ENCODE peak calls at places on chromosome 17, in six cellular contexts. One of them, this sample, is unnamed.
A peak's percentile ranks its signal among the peaks of the same experiment; 100 is the strongest.

GRCh38 chr17:64007838-64008282 is 9.7 kb downstream of the PRR29 start:
- DNase-seq in M059J: no peak
- DNase-seq in coronary artery: peak; percentile 75
- DNase-seq in ACHN: no peak
- DNase-seq in stimulated activated CD8-positive, alpha-beta memory T cell treated with anti-CD3 and anti-CD28 coated beads, Interleukin-2, amount 100 ng/mL, for 48 hours: no peak
- DNase-seq in SK-N-SH: no peak
- DNase-seq in this sample: no peak

GRCh38 chr17:69423450-69423849 is 9.0 kb downstream of the MAP2K6 start:
- DNase-seq in M059J: no peak
- DNase-seq in coronary artery: no peak
- DNase-seq in ACHN: no peak
- DNase-seq in stimulated activated CD8-positive, alpha-beta memory T cell treated with anti-CD3 and anti-CD28 coated beads, Interleukin-2, amount 100 ng/mL, for 48 hours: no peak
- DNase-seq in SK-N-SH: no peak
- DNase-seq in this sample: no peak

GRCh38 chr17:81020767-81021497 is 14.0 kb upstream of the BAIAP2 start:
- DNase-seq in M059J: peak; percentile 75
- DNase-seq in coronary artery: peak; percentile 77
- DNase-seq in ACHN: no peak
- DNase-seq in stimulated activated CD8-positive, alpha-beta memory T cell treated with anti-CD3 and anti-CD28 coated beads, Interleukin-2, amount 100 ng/mL, for 48 hours: no peak
- DNase-seq in SK-N-SH: peak; percentile 46
- DNase-seq in this sample: no peak

GRCh38 chr17:40371261-40371929 is 6.9 kb upstream of the GJD3 start:
- DNase-seq in M059J: no peak
- DNase-seq in coronary artery: no peak
- DNase-seq in ACHN: no peak
- DNase-seq in stimulated activated CD8-positive, alpha-beta memory T cell treated with anti-CD3 and anti-CD28 coated beads, Interleukin-2, amount 100 ng/mL, for 48 hours: no peak
- DNase-seq in SK-N-SH: peak; percentile 52
- DNase-seq in this sample: no peak

GRCh38 chr17:50219939-50220465 is 18.6 kb upstream of the COL1A1 start:
- DNase-seq in M059J: peak; percentile 52
- DNase-seq in coronary artery: peak; percentile 80
- DNase-seq in ACHN: peak; percentile 17
- DNase-seq in stimulated activated CD8-positive, alpha-beta memory T cell treated with anti-CD3 and anti-CD28 coated beads, Interleukin-2, amount 100 ng/mL, for 48 hours: no peak
- DNase-seq in SK-N-SH: no peak
- DNase-seq in this sample: no peak

GRCh38 chr17:72332367-72332766 is 211.5 kb downstream of the SOX9 start:
- DNase-seq in M059J: peak; percentile 16
- DNase-seq in coronary artery: no peak
- DNase-seq in ACHN: no peak
- DNase-seq in stimulated activated CD8-positive, alpha-beta memory T cell treated with anti-CD3 and anti-CD28 coated beads, Interleukin-2, amount 100 ng/mL, for 48 hours: no peak
- DNase-seq in SK-N-SH: no peak
- DNase-seq in this sample: no peak

GRCh38 chr17:27609606-27610303 is 21.2 kb upstream of the LGALS9 start:
- DNase-seq in M059J: peak; percentile 53
- DNase-seq in coronary artery: no peak
- DNase-seq in ACHN: peak; percentile 58
- DNase-seq in stimulated activated CD8-positive, alpha-beta memory T cell treated with anti-CD3 and anti-CD28 coated beads, Interleukin-2, amount 100 ng/mL, for 48 hours: no peak
- DNase-seq in SK-N-SH: peak; percentile 61
- DNase-seq in this sample: no peak

GRCh38 chr17:72843591-72843990 is 248.9 kb downstream of the SLC39A11 start:
- DNase-seq in M059J: no peak
- DNase-seq in coronary artery: no peak
- DNase-seq in ACHN: no peak
- DNase-seq in stimulated activated CD8-positive, alpha-beta memory T cell treated with anti-CD3 and anti-CD28 coated beads, Interleukin-2, amount 100 ng/mL, for 48 hours: no peak
- DNase-seq in SK-N-SH: no peak
- DNase-seq in this sample: no peak

GRCh38 chr17:36697907-36698526 is 96.6 kb downstream of the MRM1 start:
- DNase-seq in M059J: peak; percentile 4
- DNase-seq in coronary artery: no peak
- DNase-seq in ACHN: peak; percentile 20
- DNase-seq in stimulated activated CD8-positive, alpha-beta memory T cell treated with anti-CD3 and anti-CD28 coated beads, Interleukin-2, amount 100 ng/mL, for 48 hours: no peak
- DNase-seq in SK-N-SH: no peak
- DNase-seq in this sample: no peak

GRCh38 chr17:63523256-63523869 is at the start of gene KCNH6:
- DNase-seq in M059J: peak; percentile 16
- DNase-seq in coronary artery: no peak
- DNase-seq in ACHN: peak; percentile 17
- DNase-seq in stimulated activated CD8-positive, alpha-beta memory T cell treated with anti-CD3 and anti-CD28 coated beads, Interleukin-2, amount 100 ng/mL, for 48 hours: no peak
- DNase-seq in SK-N-SH: peak; percentile 75
- DNase-seq in this sample: no peak

GRCh38 chr17:12548558-12548957 is 117.1 kb upstream of the MYOCD start:
- DNase-seq in M059J: peak; percentile 53
- DNase-seq in coronary artery: no peak
- DNase-seq in ACHN: no peak
- DNase-seq in stimulated activated CD8-positive, alpha-beta memory T cell treated with anti-CD3 and anti-CD28 coated beads, Interleukin-2, amount 100 ng/mL, for 48 hours: no peak
- DNase-seq in SK-N-SH: no peak
- DNase-seq in this sample: no peak

GRCh38 chr17:3400008-3400407 is 1.8 kb upstream of the OR1E1 start:
- DNase-seq in M059J: no peak
- DNase-seq in coronary artery: no peak
- DNase-seq in ACHN: no peak
- DNase-seq in stimulated activated CD8-positive, alpha-beta memory T cell treated with anti-CD3 and anti-CD28 coated beads, Interleukin-2, amount 100 ng/mL, for 48 hours: no peak
- DNase-seq in SK-N-SH: no peak
- DNase-seq in this sample: no peak

GRCh38 chr17:64183815-64184397 is 54.0 kb upstream of the ERN1 start:
- DNase-seq in M059J: peak; percentile 58
- DNase-seq in coronary artery: no peak
- DNase-seq in ACHN: peak; percentile 10
- DNase-seq in stimulated activated CD8-positive, alpha-beta memory T cell treated with anti-CD3 and anti-CD28 coated beads, Interleukin-2, amount 100 ng/mL, for 48 hours: peak; percentile 8
- DNase-seq in SK-N-SH: no peak
- DNase-seq in this sample: no peak

GRCh38 chr17:68101992-68102758 is 66.6 kb downstream of the KPNA2 start:
- DNase-seq in M059J: peak; percentile 18
- DNase-seq in coronary artery: no peak
- DNase-seq in ACHN: peak; percentile 10
- DNase-seq in stimulated activated CD8-positive, alpha-beta memory T cell treated with anti-CD3 and anti-CD28 coated beads, Interleukin-2, amount 100 ng/mL, for 48 hours: no peak
- DNase-seq in SK-N-SH: peak; percentile 36
- DNase-seq in this sample: no peak

GRCh38 chr17:74936470-74936799 is 737 bp downstream of the OTOP3 start:
- DNase-seq in M059J: no peak
- DNase-seq in coronary artery: no peak
- DNase-seq in ACHN: no peak
- DNase-seq in stimulated activated CD8-positive, alpha-beta memory T cell treated with anti-CD3 and anti-CD28 coated beads, Interleukin-2, amount 100 ng/mL, for 48 hours: no peak
- DNase-seq in SK-N-SH: no peak
- DNase-seq in this sample: no peak

GRCh38 chr17:45143767-45144198 is 4.5 kb upstream of the HEXIM1 start:
- DNase-seq in M059J: no peak
- DNase-seq in coronary artery: peak; percentile 96
- DNase-seq in ACHN: no peak
- DNase-seq in stimulated activated CD8-positive, alpha-beta memory T cell treated with anti-CD3 and anti-CD28 coated beads, Interleukin-2, amount 100 ng/mL, for 48 hours: no peak
- DNase-seq in SK-N-SH: peak; percentile 17
- DNase-seq in this sample: no peak

GRCh38 chr17:9987779-9988585 is 82.9 kb upstream of the RCVRN start:
- DNase-seq in M059J: peak; percentile 9
- DNase-seq in coronary artery: no peak
- DNase-seq in ACHN: peak; percentile 37
- DNase-seq in stimulated activated CD8-positive, alpha-beta memory T cell treated with anti-CD3 and anti-CD28 coated beads, Interleukin-2, amount 100 ng/mL, for 48 hours: peak; percentile 3
- DNase-seq in SK-N-SH: peak; percentile 58
- DNase-seq in this sample: peak; percentile 22

GRCh38 chr17:6374761-6375312 is 60.1 kb downstream of the AIPL1 start:
- DNase-seq in M059J: peak; percentile 78
- DNase-seq in coronary artery: no peak
- DNase-seq in ACHN: peak; percentile 85
- DNase-seq in stimulated activated CD8-positive, alpha-beta memory T cell treated with anti-CD3 and anti-CD28 coated beads, Interleukin-2, amount 100 ng/mL, for 48 hours: peak; percentile 67
- DNase-seq in SK-N-SH: no peak
- DNase-seq in this sample: no peak

GRCh38 chr17:66459811-66460270 is 157.4 kb downstream of the PRKCA start:
- DNase-seq in M059J: peak; percentile 95
- DNase-seq in coronary artery: no peak
- DNase-seq in ACHN: peak; percentile 93
- DNase-seq in stimulated activated CD8-positive, alpha-beta memory T cell treated with anti-CD3 and anti-CD28 coated beads, Interleukin-2, amount 100 ng/mL, for 48 hours: no peak
- DNase-seq in SK-N-SH: no peak
- DNase-seq in this sample: no peak

GRCh38 chr17:16889088-16889465 is 82.8 kb downstream of the TNFRSF13B start:
- DNase-seq in M059J: no peak
- DNase-seq in coronary artery: no peak
- DNase-seq in ACHN: no peak
- DNase-seq in stimulated activated CD8-positive, alpha-beta memory T cell treated with anti-CD3 and anti-CD28 coated beads, Interleukin-2, amount 100 ng/mL, for 48 hours: no peak
- DNase-seq in SK-N-SH: no peak
- DNase-seq in this sample: no peak

GRCh38 chr17:43373343-43373742 is 25.4 kb upstream of the ARL4D start:
- DNase-seq in M059J: no peak
- DNase-seq in coronary artery: no peak
- DNase-seq in ACHN: no peak
- DNase-seq in stimulated activated CD8-positive, alpha-beta memory T cell treated with anti-CD3 and anti-CD28 coated beads, Interleukin-2, amount 100 ng/mL, for 48 hours: no peak
- DNase-seq in SK-N-SH: no peak
- DNase-seq in this sample: no peak

GRCh38 chr17:49575524-49576120 is at the start of gene NXPH3:
- DNase-seq in M059J: peak; percentile 53
- DNase-seq in coronary artery: peak; percentile 81
- DNase-seq in ACHN: peak; percentile 51
- DNase-seq in stimulated activated CD8-positive, alpha-beta memory T cell treated with anti-CD3 and anti-CD28 coated beads, Interleukin-2, amount 100 ng/mL, for 48 hours: peak; percentile 67
- DNase-seq in SK-N-SH: peak; percentile 91
- DNase-seq in this sample: peak; percentile 73

GRCh38 chr17:67629963-67630320 is 87.8 kb upstream of the NOL11 start:
- DNase-seq in M059J: peak; percentile 53
- DNase-seq in coronary artery: no peak
- DNase-seq in ACHN: peak; percentile 16
- DNase-seq in stimulated activated CD8-positive, alpha-beta memory T cell treated with anti-CD3 and anti-CD28 coated beads, Interleukin-2, amount 100 ng/mL, for 48 hours: no peak
- DNase-seq in SK-N-SH: peak; percentile 59
- DNase-seq in this sample: no peak

GRCh38 chr17:44044092-44044491 is 22.4 kb downstream of the LSM12 start:
- DNase-seq in M059J: peak; percentile 13
- DNase-seq in coronary artery: no peak
- DNase-seq in ACHN: no peak
- DNase-seq in stimulated activated CD8-positive, alpha-beta memory T cell treated with anti-CD3 and anti-CD28 coated beads, Interleukin-2, amount 100 ng/mL, for 48 hours: no peak
- DNase-seq in SK-N-SH: no peak
- DNase-seq in this sample: no peak

GRCh38 chr17:77479817-77480508 is 339.2 kb downstream of the SEC14L1 start:
- DNase-seq in M059J: no peak
- DNase-seq in coronary artery: no peak
- DNase-seq in ACHN: no peak
- DNase-seq in stimulated activated CD8-positive, alpha-beta memory T cell treated with anti-CD3 and anti-CD28 coated beads, Interleukin-2, amount 100 ng/mL, for 48 hours: no peak
- DNase-seq in SK-N-SH: peak; percentile 95
- DNase-seq in this sample: no peak

GRCh38 chr17:57873261-57874057 is 23.6 kb upstream of the MRPS23 start:
- DNase-seq in M059J: no peak
- DNase-seq in coronary artery: no peak
- DNase-seq in ACHN: no peak
- DNase-seq in stimulated activated CD8-positive, alpha-beta memory T cell treated with anti-CD3 and anti-CD28 coated beads, Interleukin-2, amount 100 ng/mL, for 48 hours: no peak
- DNase-seq in SK-N-SH: no peak
- DNase-seq in this sample: no peak